ENCODE peak calls at places on chromosomes 11 and 22, in six cellular contexts. Y, N, O, U, K and E are unnamed samples. For H3K27me3, the result is how much of the 10 kb centered on the place peaks cover.

GRCh38 chr11:118634435-118635236 is 27.2 kb downstream of the PHLDB1 start:
- DNase-seq in Y (peak), N (peak), O (peak), U (peak), K (peak), E (no peak)

GRCh38 chr22:30234786-30235470 is 11.6 kb downstream of the LIF start:
- DNase-seq in Y (peak), N (no peak), O (no peak), U (peak), K (no peak), E (peak)

GRCh38 chr11:33691051-33691864 is 9.4 kb downstream of the C11orf91 start:
- DNase-seq in Y (no peak), N (no peak), O (peak), U (no peak), K (no peak), E (no peak)

GRCh38 chr22:35663371-35663770 is 15.1 kb downstream of the APOL6 start:
- DNase-seq in Y (no peak), N (no peak), O (no peak), U (no peak), K (no peak), E (no peak)

GRCh38 chr11:19879309-19880087 is 166.9 kb downstream of the NAV2 start:
- DNase-seq in Y (no peak), N (no peak), O (no peak), U (no peak), K (no peak), E (no peak)

GRCh38 chr11:108302121-108302785 is 79.4 kb downstream of the ATM start:
- DNase-seq in Y (no peak), N (no peak), O (peak), U (peak), K (no peak), E (no peak)

GRCh38 chr11:123579482-123579812 is 75.0 kb downstream of the SCN3B start:
- DNase-seq in Y (no peak), N (no peak), O (no peak), U (no peak), K (no peak), E (no peak)

GRCh38 chr11:75762158-75762557 is 6.4 kb upstream of the DGAT2 start:
- DNase-seq in Y (no peak), N (no peak), O (no peak), U (no peak), K (no peak), E (no peak)

GRCh38 chr11:111765984-111766833 is at the start of gene PPP2R1B:
- DNase-seq in Y (peak), N (peak), O (peak), U (peak), K (peak), E (peak)

GRCh38 chr11:14327105-14327504 is 31.9 kb downstream of the RRAS2 start:
- DNase-seq in Y (no peak), N (no peak), O (no peak), U (no peak), K (no peak), E (no peak)

GRCh38 chr22:37403267-37403960 is 23.9 kb downstream of the ELFN2 start:
- DNase-seq in Y (no peak), N (peak), O (no peak), U (no peak), K (no peak), E (no peak)

GRCh38 chr11:46397526-46397925 is 6.0 kb upstream of the CHRM4 start:
- DNase-seq in Y (no peak), N (no peak), O (no peak), U (no peak), K (no peak), E (no peak)

GRCh38 chr11:111512296-111513239 is at the start of gene BTG4:
- DNase-seq in Y (no peak), N (peak), O (no peak), U (no peak), K (no peak), E (peak)

GRCh38 chr11:86179646-86180064 is 64.9 kb upstream of the EED start:
- DNase-seq in Y (no peak), N (no peak), O (peak), U (no peak), K (no peak), E (no peak)

GRCh38 chr11:119560291-119560690 is 137.3 kb upstream of the THY1 start:
- DNase-seq in Y (no peak), N (no peak), O (no peak), U (no peak), K (no peak), E (no peak)

GRCh38 chr22:31240011-31240410 is 27.9 kb downstream of the LIMK2 start:
- DNase-seq in Y (no peak), N (no peak), O (no peak), U (peak), K (no peak), E (no peak)

GRCh38 chr11:18676803-18677202 is 21.8 kb upstream of the TMEM86A start:
- DNase-seq in Y (no peak), N (no peak), O (peak), U (no peak), K (no peak), E (no peak)

GRCh38 chr11:7573193-7573557 is 59.4 kb downstream of the PPFIBP2 start:
- DNase-seq in Y (no peak), N (no peak), O (no peak), U (no peak), K (no peak), E (no peak)

GRCh38 chr11:21628641-21629040 is 564.2 kb upstream of the ANO5 start:
- DNase-seq in Y (no peak), N (no peak), O (no peak), U (no peak), K (no peak), E (no peak)

GRCh38 chr11:41245704-41246398 is 213.6 kb downstream of the LRRC4C start:
- DNase-seq in Y (peak), N (peak), O (peak), U (no peak), K (no peak), E (no peak)

GRCh38 chr11:28461338-28461737 is 353.1 kb downstream of the METTL15 start:
- DNase-seq in Y (no peak), N (no peak), O (peak), U (peak), K (no peak), E (no peak)

GRCh38 chr11:134538793-134539192 is 126.8 kb upstream of the B3GAT1 start:
- DNase-seq in Y (no peak), N (no peak), O (no peak), U (no peak), K (no peak), E (no peak)

GRCh38 chr11:111356660-111357048 is 22.4 kb downstream of the POU2AF1 start:
- DNase-seq in Y (no peak), N (no peak), O (no peak), U (no peak), K (no peak), E (no peak)

GRCh38 chr22:47284822-47285221 is 522.4 kb downstream of the TBC1D22A start:
- DNase-seq in Y (no peak), N (no peak), O (no peak), U (no peak), K (no peak), E (no peak)

GRCh38 chr11:36304349-36304748 is 8.3 kb downstream of the PRR5L start:
- DNase-seq in Y (no peak), N (no peak), O (no peak), U (no peak), K (no peak), E (no peak)

GRCh38 chr11:43359432-43359818 is 705 bp downstream of the TTC17 start:
- DNase-seq in Y (no peak), N (peak), O (peak), U (peak), K (peak), E (peak)

GRCh38 chr22:37514526-37515051 is 4.6 kb downstream of the CARD10 start:
- DNase-seq in Y (no peak), N (no peak), O (no peak), U (no peak), K (no peak), E (peak)

GRCh38 chr11:2891901-2892214 is 6.3 kb upstream of the CDKN1C start:
- DNase-seq in Y (peak), N (no peak), O (no peak), U (no peak), K (no peak), E (peak)

GRCh38 chr11:8567597-8568198 is 26.3 kb downstream of the STK33 start:
- DNase-seq in Y (no peak), N (no peak), O (no peak), U (peak), K (no peak), E (no peak)

GRCh38 chr22:30569674-30570202 is 4.7 kb downstream of the GAL3ST1 start:
- DNase-seq in Y (no peak), N (no peak), O (no peak), U (no peak), K (no peak), E (no peak)

GRCh38 chr11:60852060-60852638 is 3.6 kb downstream of the PTGDR2 start:
- DNase-seq in Y (no peak), N (peak), O (no peak), U (no peak), K (no peak), E (no peak)

GRCh38 chr11:61776561-61777075 is 15.8 kb downstream of the TMEM258 start:
- DNase-seq in Y (peak), N (peak), O (peak), U (peak), K (peak), E (peak)

DNA sequence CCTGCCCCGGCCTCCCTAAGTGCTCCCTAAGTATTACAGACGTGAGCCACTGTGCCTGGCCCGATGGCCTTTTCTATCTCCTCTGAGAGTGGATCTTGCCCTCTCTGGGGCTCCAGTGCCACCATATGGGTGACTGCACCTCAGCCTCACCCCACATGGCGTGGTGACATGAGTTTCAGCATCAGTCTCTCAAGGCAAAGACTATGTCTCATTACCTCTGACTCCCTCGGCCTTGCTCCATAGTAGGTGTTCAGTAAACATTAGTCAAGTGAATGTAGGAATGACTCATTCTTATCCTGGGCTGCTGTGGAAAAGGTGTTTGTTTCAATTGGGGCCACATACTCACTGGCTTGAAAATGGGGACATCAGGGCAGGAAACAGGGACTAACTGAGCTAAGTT is 168.8 kb downstream of the GRIK4 start:
- DNase-seq in Y (no peak), N (no peak), O (peak), U (no peak), K (no peak), E (no peak)
- H3K27me3 ChIP-seq in Y (under half), N (under half), O (half or more), U (under half), K (under half), E (under half)

DNA sequence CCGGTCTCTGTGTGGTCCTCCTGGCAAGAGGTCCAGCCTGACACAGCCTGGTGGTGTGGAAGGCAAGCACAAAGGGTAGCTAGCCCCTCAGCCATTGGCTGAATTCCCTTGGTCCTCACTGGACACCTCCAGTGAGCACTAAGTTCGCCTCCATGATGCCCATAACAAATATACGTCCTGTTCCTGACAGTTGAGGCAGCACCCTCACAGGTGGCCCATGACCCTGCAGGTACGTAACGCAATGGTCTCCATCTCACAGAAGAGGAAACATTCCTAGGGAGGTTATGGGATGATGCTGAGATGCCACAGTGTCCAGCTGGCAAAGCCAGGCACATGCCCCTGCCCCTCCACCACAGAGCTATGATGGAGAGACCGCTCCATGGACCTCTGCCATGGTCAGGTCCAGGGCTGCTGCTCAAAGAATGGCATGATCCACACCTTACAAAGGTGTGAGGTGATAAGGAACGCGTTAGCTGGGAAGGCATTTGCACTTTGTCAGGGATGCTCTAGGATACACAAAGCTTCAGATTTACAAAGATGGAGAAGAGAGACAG is 1.4 kb upstream of the GNAZ start:
- DNase-seq in Y (peak), N (no peak), O (no peak), U (no peak), K (no peak), E (no peak)
- H3K4me3 ChIP-seq in Y (no peak), N (peak), O (peak), U (no peak), K (no peak), E (no peak)

DNA sequence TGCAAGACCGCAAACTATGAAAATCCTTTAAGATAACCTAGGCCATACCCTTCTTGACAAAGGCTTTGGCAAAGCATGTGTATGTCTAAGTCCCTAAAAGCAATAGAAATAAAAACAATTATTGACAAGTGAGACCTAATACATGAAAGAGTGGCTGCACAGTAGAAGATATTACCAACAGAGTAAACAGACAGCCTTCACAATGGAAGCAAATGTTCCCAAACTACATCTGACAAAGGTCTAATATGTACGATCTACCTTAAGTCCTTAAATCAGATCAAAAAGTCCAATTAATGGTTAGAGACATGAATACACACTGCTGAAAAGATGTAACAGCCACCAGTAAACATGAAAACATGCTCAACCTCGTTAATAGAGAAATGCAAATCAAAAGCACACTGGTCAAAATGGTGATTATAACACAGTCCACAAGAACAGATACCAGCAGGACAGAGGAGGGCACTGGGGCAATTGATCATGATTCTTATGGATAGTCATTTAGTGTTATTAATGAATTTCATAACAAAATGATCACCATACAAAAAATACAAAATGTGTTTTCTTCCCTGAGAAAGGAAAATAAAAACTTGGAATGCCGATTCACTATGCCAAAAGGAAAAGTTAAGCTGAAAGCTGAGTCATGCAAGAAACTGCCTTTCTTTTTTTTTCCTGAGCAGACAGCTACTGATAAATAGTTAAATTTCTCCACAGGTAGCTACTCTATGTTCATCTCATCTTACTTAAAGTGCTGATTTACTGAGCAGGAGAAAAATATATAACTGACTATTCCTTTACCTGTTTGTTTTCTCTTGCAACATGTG is 102.6 kb upstream of the VPREB1 start:
- DNase-seq in Y (no peak), N (no peak), O (no peak), U (no peak), K (no peak), E (no peak)
- H3K27me3 ChIP-seq in Y (under half), N (half or more), O (half or more), U (under half), K (under half), E (under half)

GRCh38 chr11:65298655-65299179 is 15.9 kb upstream of the CDC42EP2 start:
- DNase-seq in Y (peak), N (no peak), O (no peak), U (peak), K (peak), E (no peak)
- H3K4me3 ChIP-seq in Y (no peak), N (no peak), O (no peak), U (no peak), K (no peak), E (no peak)

DNA sequence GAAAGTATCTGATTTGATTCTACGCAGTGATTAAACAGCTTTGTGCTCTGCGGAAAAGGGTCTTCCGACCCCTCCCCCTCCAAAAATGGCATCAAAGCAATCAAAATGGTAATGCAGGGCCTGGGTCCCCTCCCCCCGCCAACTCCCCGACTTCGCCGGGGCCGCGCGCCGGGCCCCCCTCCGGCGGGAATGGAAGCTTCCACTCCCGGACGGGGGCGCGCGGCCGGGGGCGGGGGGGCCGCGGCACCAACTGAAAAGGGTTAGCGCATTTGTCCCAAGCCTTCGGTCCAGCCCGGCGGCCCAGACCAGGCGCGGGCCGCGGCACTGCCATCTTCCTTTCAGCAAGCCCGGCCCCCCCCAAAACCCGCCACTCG is 2.9 kb downstream of the PHF21B start:
- DNase-seq in Y (peak), N (peak), O (no peak), U (no peak), K (no peak), E (no peak)
- H3K27me3 ChIP-seq in Y (under half), N (under half), O (half or more), U (under half), K (under half), E (under half)

GRCh38 chr11:65417221-65417701 is 5.3 kb upstream of the NEAT1 start:
- DNase-seq in Y (peak), N (no peak), O (no peak), U (no peak), K (peak), E (no peak)
- H3K4me3 ChIP-seq in Y (no peak), N (no peak), O (no peak), U (no peak), K (peak), E (no peak)

GRCh38 chr22:50161508-50162390 is 8.8 kb upstream of the PANX2 start:
- DNase-seq in Y (no peak), N (no peak), O (no peak), U (no peak), K (no peak), E (no peak)
- H3K27me3 ChIP-seq in Y (under half), N (under half), O (under half), U (under half), K (under half), E (under half)

GRCh38 chr11:72243567-72244316 is at the start of gene PHOX2A:
- DNase-seq in Y (peak), N (peak), O (no peak), U (no peak), K (no peak), E (no peak)
- H3K4me3 ChIP-seq in Y (no peak), N (peak), O (no peak), U (peak), K (peak), E (no peak)

DNA sequence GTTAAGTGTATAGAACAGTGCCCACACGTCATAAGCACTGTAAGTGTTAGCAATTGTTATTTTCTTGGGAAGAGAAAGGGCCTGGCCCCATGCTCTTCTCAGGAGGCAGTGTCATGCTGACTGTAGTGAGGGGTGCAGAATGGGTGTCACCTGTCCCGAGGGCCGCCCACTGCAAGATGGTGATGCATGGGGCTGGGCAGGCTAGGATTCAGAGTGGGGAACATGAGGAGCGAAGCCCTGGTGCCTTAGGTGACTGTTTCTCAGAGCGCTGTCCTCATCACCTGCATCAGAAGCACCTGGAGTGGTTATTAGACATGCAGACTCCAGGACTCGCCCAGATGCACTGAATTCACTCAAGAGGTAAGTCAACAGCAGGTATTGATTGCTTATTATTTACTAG is 101.0 kb upstream of the PARVA start:
- DNase-seq in Y (no peak), N (no peak), O (no peak), U (no peak), K (no peak), E (no peak)
- H3K27me3 ChIP-seq in Y (under half), N (under half), O (under half), U (under half), K (under half), E (under half)